ENCODE peak calls at places on chromosomes 1 and 21, in five cellular contexts. Q is NCI-H1694 treated with DMSO at 0.1 percent for 48 hours, R is stomach, S is neural crest cell, W is left colon. L is an unnamed sample.

GRCh38 chr1:7704214-7705047 is 66.7 kb upstream of the VAMP3 start:
- DNase-seq in S (peak; percentile 95), R (peak; percentile 97), Q (peak; percentile 59), W (peak; percentile 89), L (peak; percentile 100)

GRCh38 chr1:42680921-42681683 is 1.1 kb upstream of the YBX1 start:
- DNase-seq in R (no peak), Q (peak; percentile 38), W (no peak), S (no peak), L (peak; percentile 17)

GRCh38 chr1:64550505-64550904 is 80.6 kb downstream of the CACHD1 start:
- DNase-seq in W (no peak), S (no peak), R (no peak), Q (no peak), L (no peak)

GRCh38 chr1:57122031-57122430 is 156.2 kb upstream of the C8B start:
- DNase-seq in Q (no peak), R (no peak), S (no peak), W (no peak), L (no peak)

GRCh38 chr21:45184869-45185268 is 102.8 kb downstream of the POFUT2 start:
- DNase-seq in W (no peak), Q (no peak), S (no peak), R (no peak), L (peak; percentile 1)

GRCh38 chr1:204254031-204254661 is 40.4 kb upstream of the GOLT1A start:
- DNase-seq in R (peak; percentile 35), S (no peak), Q (no peak), W (peak; percentile 51), L (no peak)

GRCh38 chr1:193060938-193061337 is 1.5 kb downstream of the RO60 start:
- DNase-seq in R (no peak), S (no peak), W (no peak), Q (peak; percentile 4), L (no peak)

GRCh38 chr1:152367436-152367835 is 7.6 kb upstream of the FLG2 start:
- DNase-seq in R (no peak), W (no peak), Q (no peak), S (no peak), L (no peak)

GRCh38 chr1:17922833-17923232 is 167.7 kb downstream of the ACTL8 start:
- DNase-seq in Q (peak; percentile 69), W (no peak), R (peak; percentile 36), S (peak; percentile 52), L (peak; percentile 82)

GRCh38 chr1:6330410-6330827 is 63.1 kb downstream of the ACOT7 start:
- DNase-seq in S (no peak), Q (peak; percentile 62), W (no peak), R (no peak), L (no peak)

GRCh38 chr1:237146247-237146646 is 104.3 kb downstream of the RYR2 start:
- DNase-seq in R (no peak), Q (no peak), W (no peak), S (no peak), L (no peak)

GRCh38 chr1:211133393-211133840 is 531 bp downstream of the KCNH1 start:
- DNase-seq in Q (peak; percentile 48), R (no peak), S (peak; percentile 18), W (no peak), L (peak; percentile 72)

GRCh38 chr1:223401873-223402789 is 8.9 kb downstream of the CCDC185 start:
- DNase-seq in S (no peak), Q (no peak), R (no peak), W (no peak), L (no peak)